ENCODE peak calls at places on chromosomes 12 and 14, in nine cellular contexts. One of them, this sample, is unnamed.

GRCh38 chr14:80764496-80764895 is 177.0 kb downstream of the CEP128 start:
- DNase-seq in occipital lobe: no peak
- DNase-seq in NCI-H2081 treated with DMSO at 0.1 percent for 48 hours: no peak
- DNase-seq in MCF 10A: peak; percentile 1
- DNase-seq in stimulated activated CD8-positive, alpha-beta memory T cell treated with anti-CD3 and anti-CD28 coated beads, Interleukin-15, amount 100 ng/mL, for 1 hour: no peak
- DNase-seq in Caki2: no peak
- DNase-seq in iPS-NIHi11: no peak
- DNase-seq in NAMALWA: no peak
- DNase-seq in CD8-positive, alpha-beta T cell: no peak
- DNase-seq in this sample: no peak

GRCh38 chr12:49961111-49961922 is at the start of gene AQP5:
- DNase-seq in occipital lobe: no peak
- DNase-seq in NCI-H2081 treated with DMSO at 0.1 percent for 48 hours: no peak
- DNase-seq in MCF 10A: no peak
- DNase-seq in stimulated activated CD8-positive, alpha-beta memory T cell treated with anti-CD3 and anti-CD28 coated beads, Interleukin-15, amount 100 ng/mL, for 1 hour: no peak
- DNase-seq in Caki2: no peak
- DNase-seq in iPS-NIHi11: peak; percentile 77
- DNase-seq in NAMALWA: no peak
- DNase-seq in CD8-positive, alpha-beta T cell: no peak
- DNase-seq in this sample: no peak

GRCh38 chr12:48882325-48882687 is 16.6 kb upstream of the RND1 start:
- DNase-seq in occipital lobe: no peak
- DNase-seq in NCI-H2081 treated with DMSO at 0.1 percent for 48 hours: no peak
- DNase-seq in MCF 10A: no peak
- DNase-seq in stimulated activated CD8-positive, alpha-beta memory T cell treated with anti-CD3 and anti-CD28 coated beads, Interleukin-15, amount 100 ng/mL, for 1 hour: no peak
- DNase-seq in Caki2: no peak
- DNase-seq in iPS-NIHi11: no peak
- DNase-seq in NAMALWA: no peak
- DNase-seq in CD8-positive, alpha-beta T cell: no peak
- DNase-seq in this sample: peak; percentile 25

GRCh38 chr12:100174506-100174905 is 26.1 kb upstream of the ACTR6 start:
- DNase-seq in occipital lobe: no peak
- DNase-seq in NCI-H2081 treated with DMSO at 0.1 percent for 48 hours: no peak
- DNase-seq in MCF 10A: peak; percentile 23
- DNase-seq in stimulated activated CD8-positive, alpha-beta memory T cell treated with anti-CD3 and anti-CD28 coated beads, Interleukin-15, amount 100 ng/mL, for 1 hour: no peak
- DNase-seq in Caki2: no peak
- DNase-seq in iPS-NIHi11: no peak
- DNase-seq in NAMALWA: no peak
- DNase-seq in CD8-positive, alpha-beta T cell: no peak
- DNase-seq in this sample: no peak

GRCh38 chr12:69442894-69443293 is 27.3 kb upstream of the FRS2 start:
- DNase-seq in occipital lobe: no peak
- DNase-seq in NCI-H2081 treated with DMSO at 0.1 percent for 48 hours: no peak
- DNase-seq in MCF 10A: peak; percentile 1
- DNase-seq in stimulated activated CD8-positive, alpha-beta memory T cell treated with anti-CD3 and anti-CD28 coated beads, Interleukin-15, amount 100 ng/mL, for 1 hour: no peak
- DNase-seq in Caki2: peak; percentile 66
- DNase-seq in iPS-NIHi11: no peak
- DNase-seq in NAMALWA: no peak
- DNase-seq in CD8-positive, alpha-beta T cell: no peak
- DNase-seq in this sample: no peak

GRCh38 chr14:54344445-54344844 is 52.4 kb upstream of the CDKN3 start:
- DNase-seq in occipital lobe: no peak
- DNase-seq in NCI-H2081 treated with DMSO at 0.1 percent for 48 hours: no peak
- DNase-seq in MCF 10A: no peak
- DNase-seq in stimulated activated CD8-positive, alpha-beta memory T cell treated with anti-CD3 and anti-CD28 coated beads, Interleukin-15, amount 100 ng/mL, for 1 hour: no peak
- DNase-seq in Caki2: no peak
- DNase-seq in iPS-NIHi11: no peak
- DNase-seq in NAMALWA: no peak
- DNase-seq in CD8-positive, alpha-beta T cell: no peak
- DNase-seq in this sample: no peak

GRCh38 chr14:87409401-87409800 is 583.6 kb downstream of the GALC start:
- DNase-seq in occipital lobe: no peak
- DNase-seq in NCI-H2081 treated with DMSO at 0.1 percent for 48 hours: no peak
- DNase-seq in MCF 10A: no peak
- DNase-seq in stimulated activated CD8-positive, alpha-beta memory T cell treated with anti-CD3 and anti-CD28 coated beads, Interleukin-15, amount 100 ng/mL, for 1 hour: no peak
- DNase-seq in Caki2: peak; percentile 50
- DNase-seq in iPS-NIHi11: no peak
- DNase-seq in NAMALWA: no peak
- DNase-seq in CD8-positive, alpha-beta T cell: no peak
- DNase-seq in this sample: no peak

GRCh38 chr14:77264466-77265186 is 6.4 kb downstream of the NGB start:
- DNase-seq in occipital lobe: no peak
- DNase-seq in NCI-H2081 treated with DMSO at 0.1 percent for 48 hours: no peak
- DNase-seq in MCF 10A: no peak
- DNase-seq in stimulated activated CD8-positive, alpha-beta memory T cell treated with anti-CD3 and anti-CD28 coated beads, Interleukin-15, amount 100 ng/mL, for 1 hour: no peak
- DNase-seq in Caki2: no peak
- DNase-seq in iPS-NIHi11: no peak
- DNase-seq in NAMALWA: no peak
- DNase-seq in CD8-positive, alpha-beta T cell: no peak
- DNase-seq in this sample: no peak

GRCh38 chr12:113727651-113728061 is 238.5 kb downstream of the RBM19 start:
- DNase-seq in occipital lobe: no peak
- DNase-seq in NCI-H2081 treated with DMSO at 0.1 percent for 48 hours: no peak
- DNase-seq in MCF 10A: no peak
- DNase-seq in stimulated activated CD8-positive, alpha-beta memory T cell treated with anti-CD3 and anti-CD28 coated beads, Interleukin-15, amount 100 ng/mL, for 1 hour: no peak
- DNase-seq in Caki2: peak; percentile 8
- DNase-seq in iPS-NIHi11: no peak
- DNase-seq in NAMALWA: no peak
- DNase-seq in CD8-positive, alpha-beta T cell: no peak
- DNase-seq in this sample: no peak

GRCh38 chr12:38025916-38026315 is 290.7 kb upstream of the ALG10B start:
- DNase-seq in occipital lobe: no peak
- DNase-seq in NCI-H2081 treated with DMSO at 0.1 percent for 48 hours: no peak
- DNase-seq in MCF 10A: no peak
- DNase-seq in stimulated activated CD8-positive, alpha-beta memory T cell treated with anti-CD3 and anti-CD28 coated beads, Interleukin-15, amount 100 ng/mL, for 1 hour: no peak
- DNase-seq in Caki2: no peak
- DNase-seq in iPS-NIHi11: no peak
- DNase-seq in NAMALWA: no peak
- DNase-seq in CD8-positive, alpha-beta T cell: no peak
- DNase-seq in this sample: no peak

GRCh38 chr12:67811437-67812361 is 163.2 kb downstream of the DYRK2 start:
- DNase-seq in occipital lobe: no peak
- DNase-seq in NCI-H2081 treated with DMSO at 0.1 percent for 48 hours: no peak
- DNase-seq in MCF 10A: peak; percentile 71
- DNase-seq in stimulated activated CD8-positive, alpha-beta memory T cell treated with anti-CD3 and anti-CD28 coated beads, Interleukin-15, amount 100 ng/mL, for 1 hour: no peak
- DNase-seq in Caki2: peak; percentile 57
- DNase-seq in iPS-NIHi11: no peak
- DNase-seq in NAMALWA: no peak
- DNase-seq in CD8-positive, alpha-beta T cell: no peak
- DNase-seq in this sample: no peak

GRCh38 chr14:98692832-98693231 is 579.2 kb downstream of the BCL11B start:
- DNase-seq in occipital lobe: no peak
- DNase-seq in NCI-H2081 treated with DMSO at 0.1 percent for 48 hours: no peak
- DNase-seq in MCF 10A: peak; percentile 17
- DNase-seq in stimulated activated CD8-positive, alpha-beta memory T cell treated with anti-CD3 and anti-CD28 coated beads, Interleukin-15, amount 100 ng/mL, for 1 hour: no peak
- DNase-seq in Caki2: no peak
- DNase-seq in iPS-NIHi11: no peak
- DNase-seq in NAMALWA: no peak
- DNase-seq in CD8-positive, alpha-beta T cell: no peak
- DNase-seq in this sample: no peak

GRCh38 chr12:15662303-15662980 is 126.7 kb downstream of the EPS8 start:
- DNase-seq in occipital lobe: no peak
- DNase-seq in NCI-H2081 treated with DMSO at 0.1 percent for 48 hours: no peak
- DNase-seq in MCF 10A: peak; percentile 89
- DNase-seq in stimulated activated CD8-positive, alpha-beta memory T cell treated with anti-CD3 and anti-CD28 coated beads, Interleukin-15, amount 100 ng/mL, for 1 hour: no peak
- DNase-seq in Caki2: peak; percentile 95
- DNase-seq in iPS-NIHi11: no peak
- DNase-seq in NAMALWA: no peak
- DNase-seq in CD8-positive, alpha-beta T cell: no peak
- DNase-seq in this sample: no peak